ENCODE peak calls at places on chromosomes 13 and 19, in six cellular contexts. D, L, G, A, W and O are unnamed samples.

GRCh38 chr13:98143601-98144500 is 957 bp downstream of the FARP1 start:
- DNase-seq in D (peak; percentile 53), L (no peak), G (no peak), A (no peak), W (no peak), O (no peak)

GRCh38 chr19:38793186-38793585 is 4.2 kb downstream of the LGALS7B start:
- DNase-seq in D (no peak), G (no peak), L (no peak), W (no peak), A (no peak), O (no peak)

GRCh38 chr19:21586341-21587116 is 81.1 kb downstream of the ZNF429 start:
- DNase-seq in A (no peak), G (no peak), L (no peak), D (peak; percentile 64), W (no peak), O (no peak)

GRCh38 chr13:24276310-24276709 is 33.1 kb upstream of the C1QTNF9 start:
- DNase-seq in A (no peak), L (no peak), D (no peak), G (no peak), W (no peak), O (no peak)

GRCh38 chr19:7509625-7510024 is 6.3 kb upstream of the ZNF358 start:
- DNase-seq in W (no peak), A (no peak), L (no peak), G (no peak), D (no peak), O (no peak)

GRCh38 chr13:40096357-40096911 is 441.0 kb downstream of the COG6 start:
- DNase-seq in G (no peak), L (peak; percentile 31), D (no peak), W (no peak), A (no peak), O (no peak)

GRCh38 chr19:43643326-43643725 is 3.7 kb upstream of the CADM4 start:
- DNase-seq in A (no peak), L (no peak), W (no peak), G (no peak), D (no peak), O (no peak)

GRCh38 chr19:7544626-7545025 is 9.1 kb downstream of the PNPLA6 start:
- DNase-seq in G (no peak), D (no peak), L (no peak), A (no peak), W (no peak), O (no peak)

GRCh38 chr13:114100446-114101320 is 31.7 kb downstream of the RASA3 start:
- DNase-seq in W (no peak), D (peak; percentile 51), L (no peak), G (no peak), A (no peak), O (no peak)

GRCh38 chr19:32168111-32168510 is 177.3 kb upstream of the ZNF507 start:
- DNase-seq in A (no peak), D (no peak), G (no peak), W (no peak), L (no peak), O (no peak)

GRCh38 chr19:7373862-7374261 is 25.1 kb downstream of the ARHGEF18 start:
- DNase-seq in A (no peak), D (no peak), L (no peak), G (no peak), W (no peak), O (no peak)

GRCh38 chr13:112956516-112957294 is 12.3 kb upstream of the MCF2L start:
- DNase-seq in W (no peak), A (no peak), D (no peak), G (no peak), L (no peak), O (no peak)

GRCh38 chr19:40411125-40411842 is 1.9 kb downstream of the PRX start:
- DNase-seq in D (peak; percentile 79), W (no peak), A (no peak), L (no peak), G (no peak), O (no peak)

GRCh38 chr13:58953638-58954037 is 1210.1 kb downstream of the DIAPH3 start:
- DNase-seq in G (no peak), D (no peak), A (no peak), W (no peak), L (no peak), O (no peak)

GRCh38 chr19:1570836-1571235 is 2.7 kb upstream of the MEX3D start:
- DNase-seq in L (no peak), W (no peak), G (no peak), D (no peak), A (no peak), O (no peak)

GRCh38 chr19:43798026-43798545 is 4.2 kb downstream of the LYPD5 start:
- DNase-seq in A (no peak), W (no peak), D (no peak), L (no peak), G (no peak), O (no peak)

GRCh38 chr13:111074826-111075225 is 40.3 kb upstream of the ARHGEF7 start:
- DNase-seq in L (no peak), W (no peak), G (no peak), A (no peak), D (no peak), O (no peak)

GRCh38 chr19:8358948-8359347 is 5.0 kb upstream of the ANGPTL4 start:
- DNase-seq in L (no peak), A (no peak), W (no peak), D (no peak), G (no peak), O (no peak)

GRCh38 chr19:32581704-32582164 is 744 bp downstream of the PDCD5 start:
- DNase-seq in D (peak; percentile 47), L (no peak), G (peak; percentile 31), W (peak; percentile 20), A (no peak), O (no peak)

GRCh38 chr13:24042710-24043440 is 117.6 kb upstream of the SPATA13 start:
- DNase-seq in A (no peak), W (no peak), G (no peak), L (no peak), D (no peak), O (no peak)

GRCh38 chr13:111275995-111276618 is 44.3 kb upstream of the TEX29 start:
- DNase-seq in L (no peak), D (no peak), W (no peak), G (no peak), A (no peak), O (no peak)